ENCODE peak calls at places on chromosomes 13 and 19, in four cellular contexts. One of them, this sample, is unnamed.
A peak's percentile ranks its signal among the peaks of the same experiment; 100 is the strongest.

GRCh38 chr13:30331331-30331771 is 24.0 kb upstream of the KATNAL1 start:
- DNase-seq in M059J: peak; percentile 36
- DNase-seq in osteocyte: no peak
- DNase-seq in activated T-cell treated with anti-CD3 and anti-CD28 coated beads for 1 hour: no peak
- DNase-seq in this sample: no peak

GRCh38 chr13:44755872-44756271 is 179.7 kb upstream of the TSC22D1 start:
- DNase-seq in osteocyte: no peak
- DNase-seq in activated T-cell treated with anti-CD3 and anti-CD28 coated beads for 1 hour: no peak
- DNase-seq in M059J: peak; percentile 84
- DNase-seq in this sample: no peak

GRCh38 chr13:114151565-114152284 is 19.3 kb upstream of the RASA3 start:
- DNase-seq in osteocyte: no peak
- DNase-seq in M059J: no peak
- DNase-seq in activated T-cell treated with anti-CD3 and anti-CD28 coated beads for 1 hour: peak; percentile 50
- DNase-seq in this sample: no peak

GRCh38 chr19:38664503-38665211 is 17.2 kb downstream of the ACTN4 start:
- DNase-seq in M059J: peak; percentile 64
- DNase-seq in osteocyte: no peak
- DNase-seq in activated T-cell treated with anti-CD3 and anti-CD28 coated beads for 1 hour: no peak
- DNase-seq in this sample: no peak

GRCh38 chr13:51208707-51209106 is 13.5 kb upstream of the FAM124A start:
- DNase-seq in M059J: no peak
- DNase-seq in activated T-cell treated with anti-CD3 and anti-CD28 coated beads for 1 hour: no peak
- DNase-seq in osteocyte: no peak
- DNase-seq in this sample: no peak

GRCh38 chr19:1490020-1490310 is 185 bp downstream of the PCSK4 start:
- DNase-seq in M059J: no peak
- DNase-seq in activated T-cell treated with anti-CD3 and anti-CD28 coated beads for 1 hour: no peak
- DNase-seq in osteocyte: no peak
- DNase-seq in this sample: no peak

GRCh38 chr19:35995655-35995993 is 636 bp downstream of the SDHAF1 start:
- DNase-seq in M059J: peak; percentile 58
- DNase-seq in osteocyte: no peak
- DNase-seq in activated T-cell treated with anti-CD3 and anti-CD28 coated beads for 1 hour: no peak
- DNase-seq in this sample: no peak

GRCh38 chr19:2150794-2151338 is 500 bp downstream of the AP3D1 start:
- DNase-seq in osteocyte: no peak
- DNase-seq in activated T-cell treated with anti-CD3 and anti-CD28 coated beads for 1 hour: no peak
- DNase-seq in M059J: no peak
- DNase-seq in this sample: no peak

GRCh38 chr19:41366089-41366488 is 2.1 kb upstream of the B9D2 start:
- DNase-seq in M059J: no peak
- DNase-seq in osteocyte: no peak
- DNase-seq in activated T-cell treated with anti-CD3 and anti-CD28 coated beads for 1 hour: no peak
- DNase-seq in this sample: no peak

GRCh38 chr19:39038098-39038497 is 5.7 kb upstream of the FBXO27 start:
- DNase-seq in M059J: peak; percentile 62
- DNase-seq in osteocyte: no peak
- DNase-seq in activated T-cell treated with anti-CD3 and anti-CD28 coated beads for 1 hour: no peak
- DNase-seq in this sample: no peak

GRCh38 chr13:44013666-44014291 is 134.1 kb downstream of the LACC1 start:
- DNase-seq in activated T-cell treated with anti-CD3 and anti-CD28 coated beads for 1 hour: no peak
- DNase-seq in osteocyte: no peak
- DNase-seq in M059J: peak; percentile 79
- DNase-seq in this sample: peak; percentile 29

GRCh38 chr13:90416519-90416918 is 931.0 kb upstream of the MIR17HG start:
- DNase-seq in activated T-cell treated with anti-CD3 and anti-CD28 coated beads for 1 hour: no peak
- DNase-seq in M059J: peak; percentile 81
- DNase-seq in osteocyte: no peak
- DNase-seq in this sample: no peak

GRCh38 chr19:10936661-10937084 is 8.1 kb downstream of the TIMM29 start:
- DNase-seq in osteocyte: no peak
- DNase-seq in activated T-cell treated with anti-CD3 and anti-CD28 coated beads for 1 hour: no peak
- DNase-seq in M059J: peak; percentile 79
- DNase-seq in this sample: peak; percentile 39

GRCh38 chr13:110133425-110134235 is 173.3 kb downstream of the COL4A1 start:
- DNase-seq in activated T-cell treated with anti-CD3 and anti-CD28 coated beads for 1 hour: no peak
- DNase-seq in M059J: no peak
- DNase-seq in osteocyte: no peak
- DNase-seq in this sample: no peak

GRCh38 chr19:47752440-47753211 is 7.3 kb downstream of the NOP53 start:
- DNase-seq in osteocyte: no peak
- DNase-seq in activated T-cell treated with anti-CD3 and anti-CD28 coated beads for 1 hour: no peak
- DNase-seq in M059J: no peak
- DNase-seq in this sample: no peak

GRCh38 chr13:40031031-40031430 is 375.6 kb downstream of the COG6 start:
- DNase-seq in osteocyte: no peak
- DNase-seq in M059J: peak; percentile 82
- DNase-seq in activated T-cell treated with anti-CD3 and anti-CD28 coated beads for 1 hour: no peak
- DNase-seq in this sample: no peak

GRCh38 chr13:112958127-112958989 is 10.7 kb upstream of the MCF2L start:
- DNase-seq in activated T-cell treated with anti-CD3 and anti-CD28 coated beads for 1 hour: no peak
- DNase-seq in M059J: peak; percentile 1
- DNase-seq in osteocyte: no peak
- DNase-seq in this sample: no peak

GRCh38 chr19:15372470-15372869 is 7.1 kb downstream of the AKAP8 start:
- DNase-seq in activated T-cell treated with anti-CD3 and anti-CD28 coated beads for 1 hour: no peak
- DNase-seq in M059J: no peak
- DNase-seq in osteocyte: no peak
- DNase-seq in this sample: no peak

GRCh38 chr19:43618921-43619261 is 538 bp downstream of the ZNF428 start:
- DNase-seq in osteocyte: no peak
- DNase-seq in activated T-cell treated with anti-CD3 and anti-CD28 coated beads for 1 hour: peak; percentile 13
- DNase-seq in M059J: no peak
- DNase-seq in this sample: no peak

GRCh38 chr19:41616785-41617621 is 9.9 kb downstream of the CEACAM4 start:
- DNase-seq in osteocyte: no peak
- DNase-seq in activated T-cell treated with anti-CD3 and anti-CD28 coated beads for 1 hour: no peak
- DNase-seq in M059J: peak; percentile 29
- DNase-seq in this sample: no peak

GRCh38 chr13:76389321-76389720 is 496.9 kb downstream of the KCTD12 start:
- DNase-seq in osteocyte: no peak
- DNase-seq in activated T-cell treated with anti-CD3 and anti-CD28 coated beads for 1 hour: no peak
- DNase-seq in M059J: no peak
- DNase-seq in this sample: no peak

GRCh38 chr19:10226021-10226375 is 5.1 kb downstream of the S1PR2 start:
- DNase-seq in osteocyte: no peak
- DNase-seq in activated T-cell treated with anti-CD3 and anti-CD28 coated beads for 1 hour: no peak
- DNase-seq in M059J: no peak
- DNase-seq in this sample: no peak

GRCh38 chr13:92838786-92839185 is 387.8 kb upstream of the GPC6 start:
- DNase-seq in activated T-cell treated with anti-CD3 and anti-CD28 coated beads for 1 hour: no peak
- DNase-seq in osteocyte: no peak
- DNase-seq in M059J: peak; percentile 82
- DNase-seq in this sample: peak; percentile 20

GRCh38 chr19:8242212-8242821 is 33.1 kb downstream of the CERS4 start:
- DNase-seq in activated T-cell treated with anti-CD3 and anti-CD28 coated beads for 1 hour: no peak
- DNase-seq in M059J: no peak
- DNase-seq in osteocyte: no peak
- DNase-seq in this sample: no peak

GRCh38 chr19:32017341-32017948 is 328.0 kb upstream of the ZNF507 start:
- DNase-seq in osteocyte: no peak
- DNase-seq in activated T-cell treated with anti-CD3 and anti-CD28 coated beads for 1 hour: no peak
- DNase-seq in M059J: no peak
- DNase-seq in this sample: no peak

GRCh38 chr19:4390017-4390861 is 10.1 kb downstream of the SH3GL1 start:
- DNase-seq in activated T-cell treated with anti-CD3 and anti-CD28 coated beads for 1 hour: no peak
- DNase-seq in osteocyte: no peak
- DNase-seq in M059J: no peak
- DNase-seq in this sample: no peak

GRCh38 chr13:113874177-113874576 is 10.3 kb upstream of the GAS6 start:
- DNase-seq in activated T-cell treated with anti-CD3 and anti-CD28 coated beads for 1 hour: no peak
- DNase-seq in M059J: no peak
- DNase-seq in osteocyte: peak; percentile 83
- DNase-seq in this sample: no peak